ENCODE peak calls at places on chromosomes 3 and 15, in five cellular contexts. D is H1, H is mesenchymal stem cell, X is H9, T is trophoblast cell. S is an unnamed sample.
A peak's percentile ranks its signal among the peaks of the same experiment; 100 is the strongest.

GRCh38 chr15:41263891-41264351 is 32.9 kb downstream of the CHP1 start:
- DNase-seq in D (peak; percentile 27), H (no peak), X (peak; percentile 52), T (no peak), S (peak; percentile 14)

GRCh38 chr3:126509565-126510322 is 7.8 kb downstream of the UROC1 start:
- DNase-seq in D (no peak), H (no peak), X (no peak), T (no peak), S (no peak)

GRCh38 chr3:128875556-128876120 is 3.8 kb upstream of the ACAD9 start:
- DNase-seq in D (peak; percentile 17), H (peak; percentile 41), X (peak; percentile 75), T (peak; percentile 37), S (peak; percentile 23)

GRCh38 chr15:68542771-68543544 is 35.8 kb upstream of the CORO2B start:
- DNase-seq in D (no peak), H (peak; percentile 91), X (no peak), T (no peak), S (no peak)

GRCh38 chr3:126816956-126817777 is 113.1 kb downstream of the CHCHD6 start:
- DNase-seq in D (no peak), H (peak; percentile 3), X (no peak), T (no peak), S (no peak)

GRCh38 chr15:51076142-51076897 is 18.4 kb downstream of the TNFAIP8L3 start:
- DNase-seq in D (no peak), H (no peak), X (no peak), T (no peak), S (no peak)

GRCh38 chr3:125189378-125190165 is 23.0 kb downstream of the SLC12A8 start:
- DNase-seq in D (no peak), H (no peak), X (no peak), T (no peak), S (no peak)

GRCh38 chr3:124860599-124860998 is 26.6 kb downstream of the ITGB5 start:
- DNase-seq in D (no peak), H (peak; percentile 98), X (no peak), T (no peak), S (no peak)

GRCh38 chr3:127886276-127886862 is 28.7 kb upstream of the KBTBD12 start:
- DNase-seq in D (no peak), H (no peak), X (no peak), T (no peak), S (no peak)

GRCh38 chr3:100603449-100603848 is 6.0 kb upstream of the ADGRG7 start:
- DNase-seq in D (no peak), H (peak; percentile 43), X (peak; percentile 39), T (peak; percentile 7), S (no peak)

GRCh38 chr3:179036226-179036625 is 35.4 kb downstream of the ZMAT3 start:
- DNase-seq in D (no peak), H (no peak), X (no peak), T (peak; percentile 68), S (no peak)

GRCh38 chr15:73583568-73583967 is 49.6 kb downstream of the NPTN start:
- DNase-seq in D (no peak), H (no peak), X (no peak), T (no peak), S (no peak)

GRCh38 chr3:168883145-168883544 is 780.4 kb downstream of the MECOM start:
- DNase-seq in D (no peak), H (no peak), X (no peak), T (no peak), S (no peak)

GRCh38 chr15:95247068-95247984 is 1016.0 kb downstream of the MCTP2 start:
- DNase-seq in D (no peak), H (peak; percentile 93), X (no peak), T (peak; percentile 96), S (no peak)

GRCh38 chr15:69456208-69457166 is 3.9 kb downstream of the RPLP1 start:
- DNase-seq in D (no peak), H (no peak), X (no peak), T (no peak), S (no peak)

GRCh38 chr3:43726511-43726910 is 35.8 kb downstream of the ABHD5 start:
- DNase-seq in D (no peak), H (no peak), X (no peak), T (no peak), S (no peak)

GRCh38 chr3:49132437-49133225 is at the start of gene LAMB2:
- DNase-seq in D (peak; percentile 39), H (peak; percentile 91), X (peak; percentile 82), T (peak; percentile 96), S (peak; percentile 83)

GRCh38 chr3:79200456-79200855 is 567.3 kb downstream of the ROBO1 start:
- DNase-seq in D (no peak), H (no peak), X (no peak), T (no peak), S (no peak)

GRCh38 chr15:81400640-81401236 is 26.7 kb upstream of the TMC3 start:
- DNase-seq in D (no peak), H (peak; percentile 58), X (no peak), T (peak; percentile 20), S (peak; percentile 36)

GRCh38 chr15:81174125-81174524 is 22.6 kb upstream of the IL16 start:
- DNase-seq in D (no peak), H (no peak), X (no peak), T (no peak), S (no peak)

GRCh38 chr3:158127250-158128219 is 17.6 kb downstream of the RSRC1 start:
- DNase-seq in D (no peak), H (peak; percentile 43), X (no peak), T (no peak), S (no peak)

GRCh38 chr3:73926360-73927202 is 301.8 kb upstream of the PDZRN3 start:
- DNase-seq in D (no peak), H (no peak), X (peak; percentile 47), T (no peak), S (no peak)

GRCh38 chr15:76206325-76206976 is 104.8 kb downstream of the ETFA start:
- DNase-seq in D (no peak), H (no peak), X (no peak), T (no peak), S (no peak)

DNA sequence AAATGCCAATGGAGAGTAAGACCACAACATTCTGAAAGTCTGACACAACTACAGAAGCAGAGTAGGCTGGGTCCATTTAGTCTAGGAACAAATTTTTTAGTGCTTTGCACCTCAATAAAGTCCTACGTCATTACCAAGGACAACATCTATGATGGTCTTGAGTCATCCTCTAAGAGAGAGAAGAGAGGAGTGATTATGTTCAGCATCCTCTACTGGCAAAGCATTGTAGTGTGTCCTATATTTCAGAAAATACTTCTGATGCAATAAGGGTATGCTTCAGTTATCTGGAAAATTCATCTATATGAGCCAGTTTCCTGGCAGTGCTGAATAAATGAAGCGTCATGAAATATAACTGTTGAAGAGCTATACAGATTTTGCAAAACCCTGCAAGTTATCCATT is 95.6 kb downstream of the P2RY1 start:
- DNase-seq in D (no peak), H (no peak), X (no peak), T (no peak), S (no peak)
- H2BK12ac ChIP-seq in D (no peak overlapping the region), H (no peak overlapping the region), X (no peak overlapping the region), T (no peak overlapping the region), S (no peak overlapping the region)

DNA sequence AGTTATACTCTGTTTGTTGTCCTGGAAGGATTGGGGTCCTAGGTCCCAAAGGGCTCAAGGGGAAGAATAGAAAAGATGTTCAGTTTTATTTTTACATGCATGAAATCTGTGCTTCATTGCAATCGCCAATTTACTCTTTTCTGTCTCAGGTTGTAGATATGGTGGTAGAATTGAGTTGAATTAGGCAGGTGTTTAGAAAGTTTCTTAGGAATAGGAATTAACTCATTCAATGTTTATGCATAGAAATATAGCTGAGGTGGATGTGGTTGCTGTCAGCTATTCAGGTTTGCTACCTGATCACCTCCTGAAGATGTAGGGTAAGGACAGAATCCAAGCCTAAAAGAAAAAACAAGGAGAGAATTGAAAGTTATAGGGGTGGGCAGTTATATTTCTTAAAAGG is 1.4 kb downstream of the ARPP21 start:
- DNase-seq in D (no peak), H (no peak), X (no peak), T (no peak), S (no peak)
- H2BK12ac ChIP-seq in D (no peak overlapping the region), H (no peak overlapping the region), X (no peak overlapping the region), T (no peak overlapping the region), S (no peak overlapping the region)

GRCh38 chr15:46366360-46367007 is 731.7 kb downstream of the SQOR start:
- DNase-seq in D (no peak), H (no peak), X (no peak), T (no peak), S (no peak)
- H2BK12ac ChIP-seq in D (no peak overlapping the region), H (no peak overlapping the region), X (no peak overlapping the region), T (no peak overlapping the region), S (no peak overlapping the region)

DNA sequence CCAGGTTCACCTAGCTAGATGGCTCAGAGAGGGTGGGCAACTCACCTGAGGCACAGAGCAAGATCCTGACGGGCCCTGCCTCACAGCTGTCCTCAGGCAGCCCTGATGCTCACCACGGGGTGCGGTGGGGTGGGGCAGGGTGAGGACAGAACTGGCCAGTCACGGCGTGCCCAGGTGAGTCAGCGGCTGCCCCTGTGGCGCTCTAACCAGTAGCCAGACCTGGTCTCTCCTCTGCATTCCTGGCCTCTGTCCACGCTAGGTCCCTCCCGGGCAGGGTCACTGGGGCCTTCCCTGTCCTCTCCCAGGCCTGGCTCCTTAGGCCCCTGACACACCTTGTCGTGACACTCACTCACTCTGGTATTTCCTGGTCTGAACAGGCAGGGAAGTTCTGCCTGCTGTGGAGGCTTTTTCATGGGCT is 904 bp downstream of the ALS2CL start:
- DNase-seq in D (no peak), H (no peak), X (peak; percentile 81), T (peak; percentile 99), S (no peak)
- H2BK12ac ChIP-seq in D (no peak overlapping the region), H (no peak overlapping the region), X (no peak overlapping the region), T (no peak overlapping the region), S (no peak overlapping the region)

GRCh38 chr3:123618076-123618703 is 33.3 kb upstream of the HACD2 start:
- DNase-seq in D (no peak), H (no peak), X (no peak), T (no peak), S (no peak)

GRCh38 chr3:123621510-123622189 is 36.8 kb upstream of the HACD2 start:
- DNase-seq in D (no peak), H (no peak), X (no peak), T (peak; percentile 76), S (no peak)

GRCh38 chr3:123616593-123616992 is 31.7 kb upstream of the HACD2 start:
- DNase-seq in D (no peak), H (no peak), X (no peak), T (no peak), S (no peak)

GRCh38 chr3:123620338-123620737 is 35.5 kb upstream of the HACD2 start:
- DNase-seq in D (no peak), H (peak; percentile 85), X (no peak), T (no peak), S (no peak)

DNA sequence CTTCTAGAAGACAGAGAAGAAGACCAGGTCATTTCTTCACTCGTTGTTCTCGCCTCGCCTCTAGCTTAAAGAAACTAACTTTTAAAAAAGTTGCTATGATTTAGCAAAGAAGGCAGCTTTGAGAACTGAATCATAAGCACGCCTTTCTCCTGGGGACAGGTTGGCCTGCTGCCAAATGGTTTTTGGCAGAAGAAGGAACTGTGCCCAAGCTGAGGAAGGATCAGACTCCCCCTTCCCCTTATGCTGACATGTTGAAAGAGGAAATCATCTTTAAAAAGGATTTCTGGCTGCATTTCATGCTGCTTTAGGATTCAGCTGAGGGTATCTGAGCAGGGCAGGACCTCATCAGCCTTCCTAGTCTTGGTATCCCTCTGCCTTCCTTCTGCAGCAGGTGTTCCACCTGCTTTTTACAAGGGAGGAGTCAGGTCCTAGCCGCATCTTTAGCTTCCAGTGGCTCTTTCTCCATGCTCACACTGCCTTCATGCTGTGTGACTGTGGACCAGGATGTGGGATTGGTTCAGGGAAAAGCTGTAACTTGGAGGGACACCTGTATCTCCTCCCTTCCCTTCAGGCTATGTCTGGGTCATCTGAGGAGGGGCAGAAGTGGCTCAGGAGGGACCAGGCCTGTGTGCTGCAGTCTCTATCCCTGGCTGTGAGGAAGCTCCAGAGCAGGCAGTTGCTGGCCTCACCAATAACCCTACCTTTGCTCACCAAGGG is 34.1 kb upstream of the HACD2 start:
- DNase-seq in D (no peak), H (no peak), X (no peak), T (no peak), S (no peak)
- H2BK12ac ChIP-seq in D (no peak overlapping the region), H (no peak overlapping the region), X (no peak overlapping the region), T (no peak overlapping the region), S (no peak overlapping the region)

S was measured in neuronal stem cell.